ENCODE peak calls at places on chromosome 6, in seven cellular contexts. K, Y, Z, V, J, W and I are unnamed samples.
A peak's percentile ranks its signal among the peaks of the same experiment; 100 is the strongest.

GRCh38 chr6:82690283-82690682 is 326.7 kb downstream of the TPBG start:
- DNase-seq in K (no peak), Y (no peak), Z (no peak), V (no peak), J (no peak), W (no peak), I (no peak)

GRCh38 chr6:169857343-169858292 is 106.2 kb downstream of the ERMARD start:
- DNase-seq in K (no peak), Y (no peak), Z (peak; percentile 32), V (no peak), J (no peak), W (no peak), I (no peak)

GRCh38 chr6:92122746-92123145 is 1296.6 kb downstream of the EPHA7 start:
- DNase-seq in K (no peak), Y (no peak), Z (no peak), V (no peak), J (peak; percentile 13), W (peak; percentile 59), I (no peak)

GRCh38 chr6:2797564-2798014 is 32.4 kb downstream of the WRNIP1 start:
- DNase-seq in K (no peak), Y (no peak), Z (no peak), V (no peak), J (no peak), W (no peak), I (no peak)

GRCh38 chr6:44439270-44440045 is 52.0 kb downstream of the CDC5L start:
- DNase-seq in K (peak; percentile 78), Y (no peak), Z (no peak), V (no peak), J (no peak), W (no peak), I (no peak)

GRCh38 chr6:84651583-84651982 is 112.8 kb downstream of the TBX18 start:
- DNase-seq in K (no peak), Y (no peak), Z (no peak), V (no peak), J (no peak), W (no peak), I (no peak)

GRCh38 chr6:344816-345340 is 46.7 kb upstream of the IRF4 start:
- DNase-seq in K (no peak), Y (no peak), Z (no peak), V (no peak), J (no peak), W (no peak), I (no peak)

GRCh38 chr6:63307581-63308246 is 12.1 kb downstream of the LGSN start:
- DNase-seq in K (peak; percentile 75), Y (no peak), Z (no peak), V (no peak), J (peak; percentile 46), W (peak; percentile 66), I (no peak)

GRCh38 chr6:43163899-43164298 is 7.2 kb upstream of the SRF start:
- DNase-seq in K (no peak), Y (no peak), Z (no peak), V (no peak), J (no peak), W (no peak), I (no peak)

GRCh38 chr6:31493875-31494694 is 3.9 kb upstream of the MICB start:
- DNase-seq in K (peak; percentile 93), Y (peak; percentile 77), Z (peak; percentile 86), V (peak; percentile 60), J (peak; percentile 80), W (peak; percentile 93), I (peak; percentile 62)

GRCh38 chr6:37051138-37052026 is 45.9 kb downstream of the FGD2 start:
- DNase-seq in K (peak; percentile 87), Y (peak; percentile 97), Z (peak; percentile 94), V (peak; percentile 92), J (peak; percentile 87), W (peak; percentile 95), I (peak; percentile 82)

GRCh38 chr6:89034586-89035251 is 45.8 kb upstream of the PNRC1 start:
- DNase-seq in K (peak; percentile 95), Y (no peak), Z (peak; percentile 71), V (no peak), J (no peak), W (no peak), I (no peak)

GRCh38 chr6:35053701-35054100 is 87.4 kb downstream of the TCP11 start:
- DNase-seq in K (no peak), Y (no peak), Z (no peak), V (no peak), J (no peak), W (no peak), I (no peak)

GRCh38 chr6:137514418-137514817 is 20.2 kb upstream of the OLIG3 start:
- DNase-seq in K (no peak), Y (no peak), Z (no peak), V (no peak), J (no peak), W (no peak), I (no peak)
- H3K27me3 ChIP-seq in K (peaks cover 72% of the 10 kb centered on the region), Y (no peaks in the 10 kb centered on the region), Z (no peaks in the 10 kb centered on the region), V (no peaks in the 10 kb centered on the region), J (no peaks in the 10 kb centered on the region), W (peaks cover 6% of the 10 kb centered on the region), I (peaks cover 39% of the 10 kb centered on the region)

GRCh38 chr6:150043096-150043495 is 17.8 kb upstream of the RAET1L start:
- DNase-seq in K (no peak), Y (no peak), Z (no peak), V (no peak), J (no peak), W (no peak), I (no peak)
- H3K27me3 ChIP-seq in K (peaks cover 47% of the 10 kb centered on the region), Y (peaks cover 28% of the 10 kb centered on the region), Z (peaks cover 12% of the 10 kb centered on the region), V (no peaks in the 10 kb centered on the region), J (no peaks in the 10 kb centered on the region), W (peaks cover 38% of the 10 kb centered on the region), I (peaks cover 25% of the 10 kb centered on the region)

DNA sequence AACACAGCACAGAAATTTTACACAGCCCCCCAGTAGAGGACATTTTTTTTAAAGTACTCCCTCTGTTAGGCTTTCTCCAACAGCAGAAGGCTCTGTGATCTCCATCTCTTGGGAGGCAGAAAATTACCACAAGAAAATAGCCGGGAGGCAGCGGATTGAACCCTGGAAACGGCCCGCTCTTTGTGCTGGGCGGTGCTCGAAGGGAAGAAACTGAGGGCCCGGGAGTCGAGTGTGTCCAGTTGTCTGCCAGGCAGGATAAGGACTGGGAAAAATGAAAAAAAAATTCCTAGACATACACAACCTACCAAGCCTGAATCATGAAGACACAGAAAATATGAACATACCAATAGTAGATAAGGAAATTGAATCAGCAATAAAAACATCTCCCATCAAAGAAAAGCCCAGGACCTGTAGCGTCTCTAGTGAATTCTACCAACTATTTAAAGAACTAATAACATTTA is 31.5 kb downstream of the POM121L2 start:
- DNase-seq in K (no peak), Y (no peak), Z (no peak), V (no peak), J (no peak), W (peak; percentile 65), I (no peak)
- H3K27me3 ChIP-seq in K (peaks cover 37% of the 10 kb centered on the region), Y (no peaks in the 10 kb centered on the region), Z (peaks cover 15% of the 10 kb centered on the region), V (no peaks in the 10 kb centered on the region), J (no peaks in the 10 kb centered on the region), W (peaks cover 20% of the 10 kb centered on the region), I (peaks cover 77% of the 10 kb centered on the region)

DNA sequence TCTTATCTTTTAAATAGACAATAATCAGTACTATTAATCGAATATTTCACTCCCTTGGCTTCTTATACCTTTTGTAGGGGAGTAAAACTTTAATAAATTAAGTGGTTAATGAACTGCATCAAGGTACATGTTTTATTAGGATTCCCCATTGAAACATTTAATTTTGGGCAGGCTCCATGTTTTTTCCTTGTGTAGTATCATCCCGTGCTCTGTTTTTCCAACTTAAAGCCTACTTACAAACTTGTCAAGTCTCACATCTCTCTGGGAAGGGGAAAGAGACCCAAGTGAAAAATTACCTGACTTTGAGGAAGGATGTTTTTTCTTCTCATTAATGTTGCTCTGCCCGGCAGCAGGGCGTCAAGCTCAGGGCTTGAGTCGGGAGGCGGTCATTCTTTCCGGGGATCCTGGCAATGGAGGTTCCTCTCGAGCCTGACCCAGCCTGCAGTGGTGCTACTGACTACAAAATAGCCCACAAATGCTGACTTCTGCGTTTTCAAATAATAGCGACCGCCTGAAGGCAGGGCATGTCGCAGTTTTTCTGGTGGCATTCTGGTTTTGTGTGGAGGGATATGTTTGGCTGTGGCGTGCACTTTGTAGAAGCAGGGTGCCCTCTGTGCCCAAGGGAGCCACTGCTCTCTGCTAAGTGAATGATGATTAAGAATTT is 2.4 kb downstream of the DSP start:
- DNase-seq in K (no peak), Y (no peak), Z (no peak), V (no peak), J (no peak), W (peak; percentile 38), I (no peak)
- H3K27me3 ChIP-seq in K (no peaks in the 10 kb centered on the region), Y (peaks cover 34% of the 10 kb centered on the region), Z (no peaks in the 10 kb centered on the region), V (no peaks in the 10 kb centered on the region), J (no peaks in the 10 kb centered on the region), W (peaks cover 44% of the 10 kb centered on the region), I (peaks cover 34% of the 10 kb centered on the region)

DNA sequence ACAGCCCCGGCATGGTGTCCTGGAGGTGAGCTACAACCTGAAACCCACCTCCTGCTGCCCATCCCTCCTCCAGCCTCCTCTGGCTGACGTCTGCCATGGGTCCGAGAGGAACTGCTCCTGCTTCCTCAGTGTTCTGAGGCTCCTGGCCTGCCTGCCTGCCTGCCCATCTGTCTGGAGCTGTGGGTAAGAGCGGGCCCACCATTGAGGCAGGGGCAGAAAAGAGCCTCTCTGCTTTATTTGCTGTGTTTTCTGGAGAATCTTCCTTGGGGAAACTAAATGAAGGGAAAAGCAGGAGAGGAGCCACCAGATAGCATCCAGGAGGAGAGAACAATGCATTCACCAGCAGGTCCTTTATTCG is 7.4 kb upstream of the FOXC1 start:
- DNase-seq in K (no peak), Y (no peak), Z (no peak), V (no peak), J (no peak), W (no peak), I (no peak)
- H3K27me3 ChIP-seq in K (peaks cover 47% of the 10 kb centered on the region), Y (no peaks in the 10 kb centered on the region), Z (peaks cover 10% of the 10 kb centered on the region), V (peaks cover 8% of the 10 kb centered on the region), J (peaks cover 56% of the 10 kb centered on the region), W (peaks cover 57% of the 10 kb centered on the region), I (peaks cover 75% of the 10 kb centered on the region)

DNA sequence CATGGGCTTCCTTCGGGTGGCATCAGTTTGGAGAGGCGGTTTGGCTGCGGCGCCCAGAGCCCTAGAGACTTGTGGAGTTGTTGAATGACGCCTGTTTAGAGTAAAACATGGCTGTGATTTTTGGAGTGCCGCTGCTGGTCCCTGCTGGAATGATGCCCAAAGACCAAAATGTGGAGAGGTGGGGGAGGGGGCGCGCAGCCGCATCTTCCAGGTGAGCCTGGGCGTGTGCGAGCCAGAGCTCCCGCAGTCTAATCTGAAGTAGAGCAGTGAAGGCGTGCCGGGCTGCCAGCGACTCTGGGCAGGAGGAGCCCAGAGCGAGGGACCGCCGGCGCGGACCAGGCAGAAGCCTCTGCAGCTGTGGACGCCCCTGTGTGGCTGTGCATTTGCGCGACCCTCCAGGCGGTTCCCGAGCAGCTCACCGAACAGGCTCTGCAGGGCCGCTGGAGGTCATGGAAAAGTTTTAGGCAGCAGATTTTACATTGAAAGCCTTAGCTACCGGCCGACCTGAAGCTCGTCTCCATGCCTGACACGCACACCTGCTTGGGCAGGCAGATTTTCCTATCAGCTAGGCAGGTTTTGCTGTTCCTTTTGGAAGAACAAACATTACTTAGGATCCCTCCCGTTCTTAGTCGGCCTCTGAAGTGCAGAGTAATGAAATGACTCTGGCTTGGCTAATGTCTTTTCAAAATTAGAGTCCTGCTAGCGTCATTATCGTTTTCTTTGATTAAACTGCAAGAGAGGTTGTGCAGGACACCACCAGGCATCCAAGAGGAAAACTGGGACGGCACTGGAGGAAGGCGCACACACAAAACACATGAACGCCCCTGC is 298.2 kb downstream of the PHACTR1 start:
- DNase-seq in K (peak; percentile 22), Y (no peak), Z (no peak), V (no peak), J (no peak), W (peak; percentile 83), I (no peak)
- H3K27me3 ChIP-seq in K (peaks cover 56% of the 10 kb centered on the region), Y (peaks cover 3% of the 10 kb centered on the region), Z (no peaks in the 10 kb centered on the region), V (no peaks in the 10 kb centered on the region), J (no peaks in the 10 kb centered on the region), W (peaks cover 57% of the 10 kb centered on the region), I (peaks cover 12% of the 10 kb centered on the region)